ENCODE peak calls at places on chromosomes 11 and 22, in four cellular contexts. K, W, H and M are unnamed samples.

GRCh38 chr22:29055192-29055830 is 6.3 kb downstream of the C22orf31 start:
- DNase-seq in K (no peak), W (no peak), H (no peak), M (no peak)

GRCh38 chr11:17161515-17161914 is 46.3 kb downstream of the PIK3C2A start:
- DNase-seq in K (no peak), W (no peak), H (no peak), M (no peak)

GRCh38 chr11:10324474-10324873 is 19.6 kb downstream of the ADM start:
- DNase-seq in K (no peak), W (no peak), H (no peak), M (no peak)

GRCh38 chr11:10751581-10751940 is 515 bp downstream of the CTR9 start:
- DNase-seq in K (no peak), W (no peak), H (no peak), M (no peak)

GRCh38 chr11:43686207-43686606 is 5.7 kb downstream of the HSD17B12 start:
- DNase-seq in K (no peak), W (no peak), H (no peak), M (no peak)

GRCh38 chr11:83697518-83697917 is 411.4 kb upstream of the CCDC90B start:
- DNase-seq in K (no peak), W (no peak), H (no peak), M (no peak)

GRCh38 chr11:119712459-119713360 is 16.3 kb downstream of the NECTIN1 start:
- DNase-seq in K (no peak), W (no peak), H (no peak), M (no peak)

GRCh38 chr11:73963861-73964260 is 13.0 kb downstream of the DNAJB13 start:
- DNase-seq in K (no peak), W (no peak), H (no peak), M (no peak)

GRCh38 chr11:14537134-14537599 is 17.0 kb upstream of the PSMA1 start:
- DNase-seq in K (no peak), W (no peak), H (no peak), M (no peak)

GRCh38 chr11:114317738-114318137 is 21.5 kb downstream of the NNMT start:
- DNase-seq in K (peak; percentile 13), W (no peak), H (peak; percentile 24), M (peak; percentile 39)

GRCh38 chr11:117855452-117855851 is 21.0 kb downstream of the FXYD6 start:
- DNase-seq in K (no peak), W (no peak), H (no peak), M (no peak)

GRCh38 chr22:17159504-17159951 is 451 bp upstream of the HDHD5 start:
- DNase-seq in K (peak; percentile 54), W (peak; percentile 57), H (no peak), M (peak; percentile 43)

GRCh38 chr22:28132466-28132865 is 213.4 kb upstream of the PITPNB start:
- DNase-seq in K (no peak), W (no peak), H (no peak), M (no peak)

GRCh38 chr11:125992893-125993292 is 47.0 kb downstream of the VSIG10L2 start:
- DNase-seq in K (no peak), W (no peak), H (no peak), M (no peak)

GRCh38 chr22:23031795-23032194 is 38.5 kb upstream of the GNAZ start:
- DNase-seq in K (no peak), W (no peak), H (no peak), M (no peak)

GRCh38 chr22:21694394-21694793 is 28.6 kb downstream of the PPIL2 start:
- DNase-seq in K (no peak), W (no peak), H (no peak), M (no peak)

GRCh38 chr11:36657610-36658225 is 59.7 kb upstream of the RAG2 start:
- DNase-seq in K (no peak), W (no peak), H (no peak), M (no peak)

GRCh38 chr22:25038771-25039170 is 86.3 kb downstream of the KIAA1671 start:
- DNase-seq in K (no peak), W (no peak), H (no peak), M (no peak)

GRCh38 chr11:111449158-111449557 is 63.0 kb downstream of the BTG4 start:
- DNase-seq in K (no peak), W (no peak), H (no peak), M (no peak)

GRCh38 chr11:5369793-5370192 is 13.8 kb upstream of the OR51M1 start:
- DNase-seq in K (no peak), W (no peak), H (peak; percentile 75), M (no peak)

GRCh38 chr11:73894725-73895335 is 18.0 kb downstream of the PAAF1 start:
- DNase-seq in K (no peak), W (no peak), H (peak; percentile 6), M (no peak)

GRCh38 chr11:27904358-27905055 is 203.4 kb downstream of the KIF18A start:
- DNase-seq in K (no peak), W (no peak), H (no peak), M (no peak)

GRCh38 chr22:24806663-24807001 is 621 bp downstream of the SGSM1 start:
- DNase-seq in K (no peak), W (no peak), H (no peak), M (no peak)

DNA sequence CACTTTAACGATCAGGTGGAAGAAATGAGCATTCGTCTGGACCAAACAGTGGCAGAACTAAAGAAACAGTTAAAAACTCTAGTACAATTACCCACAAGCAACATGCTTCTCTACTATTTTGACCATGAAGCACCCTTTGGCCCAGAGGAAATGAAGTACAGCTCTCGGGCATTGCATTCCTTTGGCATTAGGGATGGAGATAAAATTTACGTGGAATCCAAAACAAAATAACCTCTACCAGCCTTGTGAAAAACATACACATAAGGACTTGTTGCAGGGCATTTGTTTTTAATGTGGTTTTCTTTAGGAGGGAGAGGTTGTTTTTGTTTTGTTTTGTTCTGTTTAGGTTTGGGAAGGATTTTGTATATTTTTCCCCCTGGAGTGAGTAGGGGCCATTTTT is 14.2 kb upstream of the TECTA start:
- DNase-seq in K (no peak), W (no peak), H (no peak), M (no peak)
- TF ChIP-seq CTCF in K (no peak), W (no peak), H (no peak), M (no peak)

GRCh38 chr11:15819679-15820286 is 536.6 kb downstream of the SOX6 start:
- DNase-seq in K (peak; percentile 29), W (peak; percentile 66), H (no peak), M (peak; percentile 73)

GRCh38 chr11:15818132-15818842 is 538.1 kb downstream of the SOX6 start:
- DNase-seq in K (no peak), W (no peak), H (no peak), M (no peak)

GRCh38 chr11:15815246-15816209 is 540.8 kb downstream of the SOX6 start:
- DNase-seq in K (no peak), W (no peak), H (no peak), M (no peak)

GRCh38 chr11:15816996-15817395 is 539.4 kb downstream of the SOX6 start:
- DNase-seq in K (no peak), W (no peak), H (no peak), M (no peak)

GRCh38 chr11:15816270-15816871 is 540.0 kb downstream of the SOX6 start:
- DNase-seq in K (no peak), W (no peak), H (peak; percentile 72), M (no peak)
- H3K27ac ChIP-seq in K (no peak overlapping the region), W (peak overlapping the region; percentile 54), H (peak overlapping the region; percentile 86), M (peak overlapping the region; percentile 54)

GRCh38 chr11:116812109-116812508 is 11.0 kb downstream of the APOA4 start:
- DNase-seq in K (no peak), W (no peak), H (no peak), M (no peak)
- TF ChIP-seq CTCF in K (no peak), W (no peak), H (no peak), M (no peak)

GRCh38 chr22:45469573-45470383 is 32.9 kb upstream of the FBLN1 start:
- DNase-seq in K (no peak), W (no peak), H (no peak), M (no peak)

GRCh38 chr22:45473626-45474237 is 29.0 kb upstream of the FBLN1 start:
- DNase-seq in K (no peak), W (no peak), H (no peak), M (no peak)

GRCh38 chr22:45468872-45469572 is 33.7 kb upstream of the FBLN1 start:
- DNase-seq in K (no peak), W (no peak), H (no peak), M (no peak)

GRCh38 chr22:45472426-45472825 is 30.3 kb upstream of the FBLN1 start:
- DNase-seq in K (no peak), W (no peak), H (no peak), M (no peak)

GRCh38 chr22:45470871-45471270 is 31.8 kb upstream of the FBLN1 start:
- DNase-seq in K (no peak), W (no peak), H (no peak), M (no peak)
- H3K27ac ChIP-seq in K (no peak overlapping the region), W (no peak overlapping the region), H (no peak overlapping the region), M (no peak overlapping the region)

GRCh38 chr22:48558606-48559402 is 1268.9 kb downstream of the BRD1 start:
- DNase-seq in K (no peak), W (no peak), H (no peak), M (no peak)
- TF ChIP-seq CTCF in K (no peak), W (no peak), H (no peak), M (no peak)